ENCODE peak calls at places on chromosomes 16 and 17, in seven cellular contexts. N is tibial artery, G is prostate gland, S is ovary, J is PC-9, X is lower leg skin, Z is IMR-90. V is an unnamed sample.

GRCh38 chr17:29640413-29640812 is 17.7 kb upstream of the CORO6 start:
- DNase-seq in N (no peak), G (no peak), S (no peak), J (no peak), X (no peak), Z (peak), V (no peak)

GRCh38 chr16:71569621-71570020 is 7.3 kb downstream of the TAT start:
- DNase-seq in N (no peak), G (no peak), S (no peak), J (no peak), X (no peak), Z (no peak), V (no peak)

GRCh38 chr17:6413073-6413472 is 21.8 kb downstream of the AIPL1 start:
- DNase-seq in N (no peak), G (no peak), S (no peak), J (no peak), X (no peak), Z (peak), V (no peak)

GRCh38 chr17:6325741-6326140 is 109.2 kb downstream of the AIPL1 start:
- DNase-seq in N (no peak), G (no peak), S (no peak), J (no peak), X (no peak), Z (no peak), V (no peak)

GRCh38 chr17:72142614-72143013 is 21.8 kb downstream of the SOX9 start:
- DNase-seq in N (no peak), G (no peak), S (no peak), J (no peak), X (no peak), Z (no peak), V (no peak)

GRCh38 chr16:79602615-79603014 is 2.1 kb upstream of the MAF start:
- DNase-seq in N (no peak), G (no peak), S (no peak), J (no peak), X (no peak), Z (no peak), V (no peak)

GRCh38 chr16:4136229-4136813 is 20.1 kb upstream of the ADCY9 start:
- DNase-seq in N (no peak), G (peak), S (no peak), J (peak), X (peak), Z (no peak), V (peak)

GRCh38 chr16:72787519-72788268 is 260.2 kb downstream of the ZFHX3 start:
- DNase-seq in N (peak), G (peak), S (peak), J (no peak), X (peak), Z (peak), V (peak)

GRCh38 chr16:84699712-84700517 is at the start of gene USP10:
- DNase-seq in N (peak), G (peak), S (peak), J (no peak), X (peak), Z (peak), V (peak)

GRCh38 chr16:48164907-48165715 is 9.3 kb upstream of the ABCC12 start:
- DNase-seq in N (peak), G (peak), S (peak), J (peak), X (peak), Z (peak), V (peak)

GRCh38 chr17:39759204-39759603 is 21.5 kb downstream of the GRB7 start:
- DNase-seq in N (no peak), G (no peak), S (no peak), J (no peak), X (no peak), Z (no peak), V (no peak)

GRCh38 chr17:83180996-83181481 is 101.6 kb downstream of the METRNL start:
- DNase-seq in N (no peak), G (no peak), S (no peak), J (no peak), X (peak), Z (no peak), V (no peak)

GRCh38 chr17:71438631-71439146 is 682.1 kb upstream of the SOX9 start:
- DNase-seq in N (peak), G (no peak), S (no peak), J (peak), X (no peak), Z (peak), V (peak)

GRCh38 chr17:31496097-31496496 is 104.6 kb downstream of the RAB11FIP4 start:
- DNase-seq in N (no peak), G (no peak), S (no peak), J (no peak), X (no peak), Z (no peak), V (no peak)

GRCh38 chr16:65728652-65729051 is 606.8 kb upstream of the CDH11 start:
- DNase-seq in N (no peak), G (no peak), S (no peak), J (no peak), X (no peak), Z (no peak), V (no peak)

GRCh38 chr16:83623091-83623730 is 184.6 kb upstream of the HSBP1 start:
- DNase-seq in N (no peak), G (no peak), S (no peak), J (no peak), X (no peak), Z (no peak), V (no peak)

GRCh38 chr16:66728804-66729203 is 22.6 kb downstream of the DYNC1LI2 start:
- DNase-seq in N (no peak), G (no peak), S (no peak), J (no peak), X (no peak), Z (no peak), V (no peak)

GRCh38 chr17:38584350-38584925 is 21.3 kb downstream of the SRCIN1 start:
- DNase-seq in N (peak), G (peak), S (peak), J (peak), X (peak), Z (peak), V (no peak)

GRCh38 chr17:4365628-4366311 is 705 bp downstream of the UBE2G1 start:
- DNase-seq in N (no peak), G (peak), S (peak), J (no peak), X (no peak), Z (no peak), V (no peak)

GRCh38 chr16:46916980-46917379 is 32.8 kb downstream of the GPT2 start:
- DNase-seq in N (no peak), G (no peak), S (no peak), J (no peak), X (no peak), Z (peak), V (no peak)

GRCh38 chr16:17227278-17227677 is 243.5 kb downstream of the XYLT1 start:
- DNase-seq in N (no peak), G (no peak), S (no peak), J (no peak), X (no peak), Z (no peak), V (no peak)

GRCh38 chr16:75250809-75251279 is 580 bp downstream of the BCAR1 start:
- DNase-seq in N (no peak), G (no peak), S (no peak), J (no peak), X (no peak), Z (no peak), V (no peak)

GRCh38 chr17:59435238-59435637 is 103.8 kb downstream of the YPEL2 start:
- DNase-seq in N (no peak), G (no peak), S (no peak), J (peak), X (no peak), Z (peak), V (peak)

GRCh38 chr17:39002991-39003715 is 36.0 kb upstream of the FBXO47 start:
- DNase-seq in N (peak), G (peak), S (no peak), J (no peak), X (peak), Z (no peak), V (no peak)

GRCh38 chr16:59410451-59410850 is 676.3 kb upstream of the GOT2 start:
- DNase-seq in N (no peak), G (no peak), S (no peak), J (no peak), X (no peak), Z (no peak), V (no peak)

GRCh38 chr16:59412275-59412841 is 678.2 kb upstream of the GOT2 start:
- DNase-seq in N (no peak), G (no peak), S (no peak), J (no peak), X (no peak), Z (peak), V (no peak)
- TF ChIP-seq CTCF in N (no peak), G (peak), S (no peak), J (no peak), X (no peak), Z (peak), V (peak)

DNA sequence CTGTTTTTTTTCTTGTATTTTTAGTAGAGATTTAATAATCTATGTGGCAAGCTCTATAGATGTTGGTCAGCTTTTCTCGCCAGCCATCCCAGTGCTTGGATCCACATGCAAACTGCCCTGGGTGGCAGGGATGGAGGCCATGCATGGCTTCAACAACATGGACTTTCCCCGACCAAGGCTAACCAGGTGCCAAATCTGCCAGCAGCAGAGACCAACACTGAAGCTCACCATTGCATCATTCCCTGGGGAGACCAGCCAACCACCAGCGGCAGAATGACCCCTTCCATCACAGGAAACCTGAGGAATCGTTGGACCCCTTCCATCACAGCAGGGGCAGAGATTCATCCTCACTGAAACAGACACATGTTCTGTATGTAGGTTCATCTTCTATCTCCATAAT is 27.7 kb upstream of the ERCC4 start:
- DNase-seq in N (no peak), G (no peak), S (no peak), J (no peak), X (no peak), Z (no peak), V (no peak)
- H3K4me3 ChIP-seq in N (no peak), G (no peak), S (no peak), J (no peak), X (no peak), Z (no peak), V (no peak)

DNA sequence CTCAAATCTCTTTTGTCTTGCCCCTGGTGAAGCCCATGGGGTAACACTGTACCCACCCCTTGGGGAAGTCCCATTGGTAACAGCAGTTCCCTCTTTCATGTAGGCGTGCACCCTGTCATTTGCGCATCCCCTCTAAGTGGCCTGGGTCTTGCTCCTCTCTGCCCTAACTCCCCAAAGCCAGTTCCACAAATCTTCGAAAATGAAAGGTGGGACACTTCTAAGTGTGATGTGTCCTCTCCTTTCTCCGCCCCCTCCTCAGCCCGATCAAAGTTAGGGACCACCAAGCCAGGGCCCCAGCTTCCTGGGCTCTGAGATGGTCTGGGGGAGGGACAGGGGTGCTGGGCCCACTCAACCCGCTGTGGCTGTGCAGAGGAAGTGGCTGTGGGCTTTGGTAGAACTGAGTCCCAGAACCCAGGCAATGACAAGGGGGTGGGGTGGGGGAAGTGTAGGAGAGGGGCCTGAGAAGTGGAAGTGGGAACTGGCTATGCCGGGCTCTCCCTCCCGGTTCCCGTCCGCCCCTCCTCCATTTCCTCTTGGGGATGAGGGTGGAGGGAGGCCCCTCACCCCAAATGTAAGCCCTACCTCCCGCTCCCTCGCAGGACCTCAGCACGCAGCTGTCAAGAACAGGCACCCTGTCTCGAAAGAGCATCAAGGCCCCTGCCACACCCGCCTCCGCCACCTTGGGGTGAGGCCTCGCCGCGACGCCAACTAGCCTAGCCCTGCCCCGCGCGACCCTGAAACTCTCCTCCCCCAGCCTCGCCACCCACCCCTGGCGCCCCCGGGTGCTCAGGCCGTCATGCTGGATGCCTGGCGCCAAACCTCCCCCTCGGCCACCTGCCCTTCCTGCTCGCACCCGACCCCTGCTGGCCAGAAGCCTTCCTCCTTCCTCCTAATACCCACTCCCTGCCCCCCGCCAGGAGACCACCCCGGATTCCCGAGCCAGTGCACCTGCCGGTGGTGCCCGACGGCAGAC is 8.7 kb downstream of the ABI3 start:
- DNase-seq in N (no peak), G (no peak), S (no peak), J (no peak), X (no peak), Z (no peak), V (no peak)
- TF ChIP-seq CTCF in N (no peak), G (no peak), S (no peak), J (no peak), X (no peak), Z (no peak), V (peak)

GRCh38 chr17:74546586-74546985 is 671 bp upstream of the CD300C start:
- DNase-seq in N (no peak), G (no peak), S (no peak), J (no peak), X (no peak), Z (no peak), V (no peak)

GRCh38 chr17:74543406-74543805 is 2.5 kb downstream of the CD300C start:
- DNase-seq in N (no peak), G (no peak), S (no peak), J (no peak), X (no peak), Z (no peak), V (no peak)

GRCh38 chr17:74545456-74546230 is at the start of gene CD300C:
- DNase-seq in N (peak), G (no peak), S (no peak), J (no peak), X (peak), Z (no peak), V (no peak)

GRCh38 chr17:74543891-74544760 is 1.8 kb downstream of the CD300C start:
- DNase-seq in N (no peak), G (no peak), S (no peak), J (no peak), X (no peak), Z (no peak), V (no peak)

GRCh38 chr17:74544991-74545441 is 899 bp downstream of the CD300C start:
- DNase-seq in N (no peak), G (no peak), S (no peak), J (no peak), X (no peak), Z (no peak), V (no peak)
- H3K4me3 ChIP-seq in N (no peak), G (no peak), S (no peak), J (no peak), X (no peak), Z (no peak), V (no peak)

DNA sequence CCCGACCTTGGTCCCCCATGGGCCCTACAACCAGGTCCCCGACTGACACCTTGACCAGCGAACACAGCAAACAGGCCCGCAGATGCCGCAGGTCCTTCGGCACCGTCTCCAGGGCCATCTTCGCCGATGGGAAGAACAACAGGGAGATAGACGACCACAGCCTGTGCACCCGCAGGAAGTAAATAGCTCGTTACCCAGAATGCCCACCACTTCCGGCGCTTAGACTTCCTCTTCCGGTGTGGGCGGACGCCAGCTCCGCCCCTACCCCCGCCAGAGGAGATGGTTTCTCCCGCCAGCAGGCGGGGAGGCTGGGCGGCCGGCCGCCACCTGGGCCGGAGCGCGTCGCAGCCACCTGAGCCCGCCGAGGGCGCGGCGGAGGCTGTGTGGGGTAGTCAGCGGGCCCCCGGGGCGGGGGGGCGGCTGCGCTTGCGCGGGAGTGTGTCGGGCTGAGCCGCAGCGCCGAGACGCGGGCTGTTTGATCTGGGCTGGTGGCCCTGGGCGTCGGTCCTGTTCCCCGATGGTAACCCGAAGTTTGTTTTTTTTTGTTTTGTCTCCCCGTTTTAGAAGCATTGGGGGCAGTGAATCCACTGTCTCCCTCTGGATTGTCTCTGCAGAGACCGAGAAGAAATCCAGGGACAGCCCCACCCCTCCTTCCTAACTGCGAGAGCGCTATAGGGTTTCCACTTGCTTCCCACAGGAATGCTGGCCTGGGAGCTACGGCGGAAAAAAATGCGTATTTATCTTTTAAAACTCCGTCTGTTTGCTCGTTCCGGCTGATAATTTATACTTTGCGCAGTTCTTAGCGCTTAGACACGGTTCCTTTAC is at the start of gene SUPT4H1:
- DNase-seq in N (peak), G (peak), S (peak), J (peak), X (peak), Z (peak), V (peak)
- TF ChIP-seq CTCF in N (peak), G (peak), S (no peak), J (no peak), X (no peak), Z (no peak), V (no peak)